ENCODE peak calls at places on chromosome 17, in seven cellular contexts. B is endothelial cell of umbilical vein, X is A549, N is IMR-90, S is spleen, M is body of pancreas, U is breast epithelium. A is an unnamed sample.

GRCh38 chr17:61199431-61200348 is 200.0 kb upstream of the TBX2 start:
- DNase-seq in S (no peak), B (no peak), M (no peak), X (no peak), U (no peak), N (no peak), A (no peak)

GRCh38 chr17:19975601-19976000 is 2.0 kb downstream of the AKAP10 start:
- DNase-seq in N (no peak), S (no peak), B (no peak), M (no peak), X (no peak), U (no peak), A (no peak)

GRCh38 chr17:38550661-38551060 is 55.1 kb downstream of the SRCIN1 start:
- DNase-seq in B (no peak), U (no peak), N (peak), S (no peak), M (peak), X (no peak), A (no peak)

GRCh38 chr17:28402844-28403243 is 3.2 kb downstream of the SLC46A1 start:
- DNase-seq in U (no peak), N (no peak), M (no peak), B (no peak), X (no peak), S (no peak), A (no peak)

GRCh38 chr17:70310251-70310672 is 140.9 kb downstream of the KCNJ2 start:
- DNase-seq in X (no peak), S (no peak), B (no peak), U (no peak), M (no peak), N (no peak), A (no peak)

GRCh38 chr17:7511108-7511507 is 26.9 kb downstream of the POLR2A start:
- DNase-seq in S (no peak), X (no peak), U (no peak), M (no peak), B (no peak), N (peak), A (no peak)

GRCh38 chr17:61284174-61284573 is 115.5 kb upstream of the TBX2 start:
- DNase-seq in U (no peak), X (no peak), S (no peak), N (peak), M (no peak), B (no peak), A (no peak)

GRCh38 chr17:60372790-60373483 is 19.0 kb downstream of the USP32 start:
- DNase-seq in N (peak), M (no peak), U (no peak), S (no peak), B (no peak), X (peak), A (no peak)

GRCh38 chr17:61322316-61323014 is 77.2 kb upstream of the TBX2 start:
- DNase-seq in X (no peak), N (no peak), S (no peak), B (no peak), U (no peak), M (no peak), A (no peak)

GRCh38 chr17:65559802-65560627 is 1.4 kb downstream of the AXIN2 start:
- DNase-seq in M (peak), U (no peak), N (no peak), X (no peak), B (peak), S (peak), A (peak)

GRCh38 chr17:8109669-8110455 is 8.5 kb downstream of the ALOXE3 start:
- DNase-seq in S (peak), M (peak), B (peak), U (peak), X (peak), N (no peak), A (no peak)

GRCh38 chr17:76524598-76525512 is 12.7 kb downstream of the CYGB start:
- DNase-seq in B (no peak), U (peak), N (peak), S (no peak), X (peak), M (peak), A (no peak)

GRCh38 chr17:31392002-31392855 is 754 bp downstream of the RAB11FIP4 start:
- DNase-seq in X (no peak), S (peak), U (no peak), M (no peak), B (no peak), N (no peak), A (peak)

GRCh38 chr17:35447494-35447893 is 1.1 kb downstream of the SLFN13 start:
- DNase-seq in U (no peak), S (no peak), M (no peak), B (no peak), N (no peak), X (no peak), A (no peak)

GRCh38 chr17:48609754-48610281 is 999 bp downstream of the HOXB7 start:
- DNase-seq in U (no peak), S (no peak), X (no peak), N (no peak), B (no peak), M (no peak), A (no peak)

GRCh38 chr17:64343833-64344637 is 46.6 kb downstream of the PECAM1 start:
- DNase-seq in N (peak), S (peak), U (peak), B (peak), M (peak), X (peak), A (peak)
- TF ChIP-seq CTCF in N (no peak), S (no peak), U (no peak), B (no peak), M (no peak), X (no peak), A (no peak)

DNA sequence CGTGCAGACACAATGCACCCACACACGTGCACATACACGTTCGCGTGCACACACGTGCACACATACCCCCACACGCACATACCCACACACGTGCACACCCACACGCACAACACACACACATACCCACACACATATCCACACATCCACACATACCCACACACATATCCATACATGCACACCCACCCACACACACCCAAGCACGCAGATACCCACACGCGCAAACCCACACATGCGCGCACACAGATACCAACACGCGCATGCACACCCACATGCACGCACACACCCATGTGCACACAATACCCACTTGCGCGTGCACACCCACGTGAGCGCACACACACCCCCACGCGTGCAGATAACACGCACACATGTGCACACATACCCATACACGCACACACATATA is 26.8 kb upstream of the PVALEF start:
- DNase-seq in B (no peak), M (no peak), N (no peak), X (no peak), U (no peak), S (no peak), A (no peak)
- TF ChIP-seq POLR2A in B (no peak), M (no peak), N (no peak), X (no peak), U (no peak), S (no peak), A (no peak)

GRCh38 chr17:64025732-64026294 is 5.4 kb upstream of the ICAM2 start:
- DNase-seq in S (peak), U (peak), B (peak), M (peak), X (peak), N (peak), A (peak)
- H3K4me3 ChIP-seq in S (no peak), U (peak), B (no peak), M (no peak), X (peak), N (no peak), A (no peak)

GRCh38 chr17:78268191-78268874 is 36.9 kb downstream of the TMEM235 start:
- DNase-seq in M (no peak), N (no peak), X (no peak), S (no peak), U (no peak), B (no peak), A (no peak)

GRCh38 chr17:78267257-78268073 is 36.0 kb downstream of the TMEM235 start:
- DNase-seq in M (no peak), S (no peak), U (no peak), B (no peak), N (no peak), X (no peak), A (no peak)

GRCh38 chr17:78265121-78265520 is 33.7 kb downstream of the TMEM235 start:
- DNase-seq in N (no peak), U (no peak), M (no peak), X (no peak), S (no peak), B (no peak), A (no peak)

GRCh38 chr17:78266771-78267170 is 35.3 kb downstream of the TMEM235 start:
- DNase-seq in S (no peak), N (no peak), M (no peak), B (no peak), U (no peak), X (no peak), A (no peak)

DNA sequence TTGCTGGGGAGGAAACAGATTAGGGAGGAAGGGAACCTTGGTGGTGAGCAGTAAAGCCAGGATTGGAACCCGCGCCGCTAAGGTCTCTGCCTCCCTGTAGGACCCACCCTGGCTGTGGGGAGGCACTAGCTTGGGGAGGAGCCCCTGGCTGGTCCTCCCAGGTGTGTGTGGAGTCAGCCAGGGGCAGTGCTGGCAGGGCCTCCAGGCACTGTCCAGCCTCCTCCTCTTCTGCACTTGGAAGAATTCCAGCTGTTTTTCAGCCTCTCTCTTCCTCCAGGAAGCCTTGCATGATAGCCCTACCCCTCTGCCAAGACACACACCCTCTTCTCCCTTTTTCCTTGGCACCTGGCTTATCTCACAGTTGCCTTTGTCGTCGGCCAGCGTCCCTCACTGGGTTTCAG is 34.8 kb downstream of the TMEM235 start:
- DNase-seq in S (no peak), M (no peak), B (no peak), U (no peak), X (no peak), N (no peak), A (no peak)
- TF ChIP-seq CTCF in S (no peak), M (no peak), B (no peak), U (no peak), X (no peak), N (no peak), A (no peak)

DNA sequence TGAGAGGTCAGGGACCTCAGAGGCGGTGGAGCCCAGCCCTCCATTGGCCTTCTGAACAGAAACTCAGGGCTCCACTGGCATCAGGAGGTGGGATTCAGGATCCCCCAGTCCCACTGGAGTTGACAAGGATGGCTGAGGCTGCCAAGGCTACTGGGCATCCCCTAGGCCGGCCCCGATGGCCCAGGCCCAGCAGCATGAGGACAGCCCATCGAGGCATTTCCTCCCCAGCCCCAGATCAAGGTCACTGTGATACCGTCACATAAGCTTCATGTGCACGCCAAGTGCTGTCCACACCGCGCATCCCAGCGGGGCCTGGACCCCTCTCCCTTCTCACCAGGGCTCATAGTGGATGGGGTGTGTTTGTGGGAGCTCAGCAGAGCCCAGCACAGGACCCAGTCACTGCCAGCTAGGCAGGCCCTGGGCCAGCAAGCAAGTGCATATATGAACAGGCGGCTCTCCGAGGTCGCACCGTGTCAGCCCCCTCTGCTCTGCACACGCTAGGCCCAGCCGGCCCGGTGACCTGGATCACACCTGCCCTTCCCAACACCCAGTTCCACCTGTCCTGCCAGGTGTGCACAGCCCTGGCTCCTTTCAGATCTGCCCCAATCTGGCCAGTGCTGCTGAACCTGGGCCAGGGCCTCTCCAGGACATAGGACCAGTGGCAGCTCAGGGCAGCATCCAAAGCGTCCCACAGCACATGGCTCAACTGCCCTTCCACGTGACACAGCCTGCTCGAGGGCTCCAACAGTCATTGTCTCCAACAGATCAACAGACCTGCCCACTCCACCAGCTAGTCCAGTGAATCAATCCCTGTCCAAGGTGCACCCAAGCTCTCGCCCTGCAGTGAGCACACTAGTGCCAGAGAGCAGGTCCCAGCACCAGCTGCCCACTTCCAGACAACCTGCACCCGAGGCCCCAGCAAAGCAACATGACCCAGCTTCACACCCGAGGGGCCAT is 32.8 kb upstream of the RASD1 start:
- DNase-seq in M (no peak), U (peak), B (no peak), S (no peak), N (no peak), X (no peak), A (no peak)
- TF ChIP-seq POLR2A in M (no peak), U (no peak), B (no peak), S (no peak), N (no peak), X (no peak), A (no peak)

DNA sequence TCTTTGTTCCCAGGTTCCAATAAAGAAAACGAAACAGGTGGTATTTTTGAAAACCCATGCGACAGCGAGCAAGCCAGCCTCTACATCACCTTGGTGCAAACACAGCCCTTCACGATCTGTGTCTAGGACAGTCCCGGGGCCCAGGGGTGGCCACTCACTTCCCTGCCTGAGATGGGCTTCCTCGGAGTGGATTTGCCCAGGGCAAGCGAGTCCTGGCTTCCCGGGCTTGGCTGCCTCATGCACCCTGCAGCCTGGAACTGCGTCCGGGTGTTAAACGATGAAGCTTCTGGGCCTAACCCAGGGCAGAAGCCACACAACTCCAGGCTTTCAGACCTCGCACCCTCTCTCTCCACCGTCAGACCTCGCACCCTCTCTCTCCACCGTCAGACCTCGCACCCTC is 66.0 kb downstream of the RPH3AL start:
- DNase-seq in M (no peak), N (no peak), X (no peak), S (peak), B (no peak), U (peak), A (no peak)
- H3K4me3 ChIP-seq in M (no peak), N (no peak), X (no peak), S (no peak), B (no peak), U (no peak), A (no peak)

DNA sequence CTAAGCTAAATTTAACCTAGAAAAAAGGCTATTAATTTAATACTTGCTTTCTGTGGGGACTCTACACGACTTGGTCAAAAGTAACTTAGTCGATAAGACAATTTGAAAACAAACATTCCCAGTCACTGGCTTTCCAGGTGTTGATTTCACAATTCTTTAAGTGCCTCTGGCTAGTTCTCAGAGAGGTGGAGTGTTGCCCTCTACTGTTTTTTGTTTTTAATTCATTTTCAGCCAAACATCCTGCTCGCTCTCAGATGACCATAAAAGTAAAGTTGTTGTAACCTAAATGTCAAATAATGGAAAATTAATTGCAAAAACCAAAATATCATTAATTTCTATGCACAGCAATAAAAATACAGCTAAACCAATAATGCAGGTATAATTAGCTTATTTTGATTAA is 107.1 kb downstream of the MYO1D start:
- DNase-seq in U (no peak), S (no peak), N (no peak), X (peak), B (no peak), M (no peak), A (no peak)
- TF ChIP-seq CTCF in U (no peak), S (no peak), N (no peak), X (peak), B (no peak), M (peak), A (no peak)

GRCh38 chr17:57589151-57590034 is 155.7 kb downstream of the CCDC182 start:
- DNase-seq in B (no peak), N (no peak), X (no peak), U (no peak), M (no peak), S (peak), A (no peak)

GRCh38 chr17:57586099-57586702 is 158.9 kb downstream of the CCDC182 start:
- DNase-seq in X (no peak), B (no peak), U (no peak), N (no peak), S (no peak), M (no peak), A (no peak)

GRCh38 chr17:57588086-57588485 is 157.0 kb downstream of the CCDC182 start:
- DNase-seq in U (no peak), S (peak), N (no peak), B (no peak), X (no peak), M (no peak), A (no peak)

GRCh38 chr17:57585341-57586098 is 159.6 kb downstream of the CCDC182 start:
- DNase-seq in X (no peak), M (no peak), B (no peak), N (no peak), U (no peak), S (no peak), A (no peak)

GRCh38 chr17:57587201-57587870 is 157.8 kb downstream of the CCDC182 start:
- DNase-seq in X (no peak), M (no peak), U (no peak), N (no peak), S (peak), B (no peak), A (no peak)
- TF ChIP-seq POLR2A in X (no peak), M (no peak), U (no peak), N (no peak), S (no peak), B (no peak), A (no peak)

DNA sequence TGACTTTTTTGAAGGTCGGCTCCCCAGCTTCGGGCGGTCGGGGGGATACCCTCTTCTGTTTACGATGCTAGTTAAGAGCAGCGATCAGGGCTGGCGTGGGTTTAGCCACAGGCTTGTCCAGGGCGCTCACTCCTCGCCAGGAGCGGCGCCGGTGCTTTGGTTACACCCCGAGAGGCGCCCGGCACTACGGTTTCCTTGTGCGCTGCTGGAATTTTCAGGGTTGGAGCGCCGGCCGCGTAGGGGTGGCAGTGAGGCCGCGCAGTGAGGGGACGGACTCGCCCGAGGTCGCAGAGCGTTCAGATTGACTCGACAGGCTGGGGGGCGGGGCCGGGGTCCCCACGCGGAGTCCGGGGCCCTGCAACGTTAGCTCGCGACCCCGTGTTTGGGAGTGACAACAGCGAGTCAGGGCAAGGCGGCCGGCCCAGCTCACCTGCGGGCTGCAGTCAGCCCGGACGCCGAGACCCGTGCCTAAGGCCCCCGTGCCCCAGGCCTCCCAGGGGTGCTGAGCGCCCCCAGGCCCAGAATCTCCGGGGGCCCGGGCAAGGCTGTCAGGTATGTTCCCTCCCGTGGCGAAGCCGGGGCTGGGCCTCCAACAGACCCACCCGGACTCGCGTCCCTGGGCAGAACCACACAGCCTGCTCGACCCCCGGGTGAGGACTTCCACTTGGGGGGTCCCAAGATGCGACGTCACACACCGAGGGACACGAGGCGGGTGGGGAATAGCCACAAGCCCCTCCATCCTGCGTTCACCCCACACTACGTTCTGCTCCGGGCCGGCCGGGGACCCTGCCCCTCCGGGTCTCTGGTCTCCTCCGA is 1.3 kb upstream of the ACTG1 start:
- DNase-seq in S (peak), M (peak), X (peak), U (peak), N (peak), B (peak), A (peak)
- H3K4me3 ChIP-seq in S (peak), M (no peak), X (peak), U (peak), N (peak), B (no peak), A (peak)

DNA sequence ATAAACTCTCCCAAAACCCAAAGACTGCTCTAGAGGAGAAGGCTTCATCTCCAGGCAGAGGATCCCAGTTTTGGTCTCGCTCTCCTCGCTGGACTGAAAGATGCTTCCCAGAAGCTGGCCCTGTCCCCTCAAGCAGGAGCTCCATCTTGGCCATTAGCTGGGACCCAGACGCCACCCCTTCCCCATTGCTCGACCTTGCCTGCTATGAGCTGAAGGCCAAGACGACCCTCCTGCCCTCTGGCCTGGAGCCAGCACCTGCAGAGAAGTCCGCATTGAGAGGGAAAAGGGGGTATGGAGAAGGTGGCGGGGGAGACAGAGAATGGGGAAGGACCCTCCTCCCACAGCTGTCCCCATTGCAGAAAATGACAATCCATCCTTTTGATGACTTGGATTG is 3.6 kb upstream of the RCVRN start:
- DNase-seq in M (no peak), X (no peak), B (no peak), N (no peak), S (peak), U (no peak), A (no peak)
- TF ChIP-seq CTCF in M (no peak), X (no peak), B (no peak), N (no peak), S (no peak), U (no peak), A (no peak)

A was measured in lower leg skin.